ENCODE peak calls at places on chromosomes 1 and 21, in four cellular contexts. One of them, this sample, is unnamed.

GRCh38 chr1:34162852-34163766 is 1.9 kb downstream of the CSMD2 start:
- DNase-seq in HepG2: peak; percentile 32
- DNase-seq in WTC11: peak; percentile 84
- DNase-seq in K562: peak; percentile 49
- DNase-seq in this sample: peak; percentile 70

GRCh38 chr21:45945066-45945867 is 36.3 kb upstream of the COL6A1 start:
- DNase-seq in HepG2: no peak
- DNase-seq in WTC11: no peak
- DNase-seq in K562: no peak
- DNase-seq in this sample: no peak

GRCh38 chr1:201925301-201925567 is 21.1 kb downstream of the LMOD1 start:
- DNase-seq in HepG2: no peak
- DNase-seq in WTC11: no peak
- DNase-seq in K562: no peak
- DNase-seq in this sample: no peak

GRCh38 chr21:14453339-14453738 is 70.4 kb upstream of the HSPA13 start:
- DNase-seq in HepG2: no peak
- DNase-seq in WTC11: no peak
- DNase-seq in K562: no peak
- DNase-seq in this sample: no peak

GRCh38 chr1:39753132-39754025 is 14.7 kb downstream of the PPIE start:
- DNase-seq in HepG2: no peak
- DNase-seq in WTC11: no peak
- DNase-seq in K562: no peak
- DNase-seq in this sample: no peak

GRCh38 chr1:89465201-89465600 is 59.4 kb upstream of the LRRC8B start:
- DNase-seq in HepG2: no peak
- DNase-seq in WTC11: no peak
- DNase-seq in K562: no peak
- DNase-seq in this sample: no peak

GRCh38 chr21:25717491-25718139 is 17.1 kb downstream of the ATP5PF start:
- DNase-seq in HepG2: no peak
- DNase-seq in WTC11: no peak
- DNase-seq in K562: peak; percentile 67
- DNase-seq in this sample: no peak

GRCh38 chr1:93801471-93801870 is 77.5 kb downstream of the DNTTIP2 start:
- DNase-seq in HepG2: peak; percentile 86
- DNase-seq in WTC11: no peak
- DNase-seq in K562: no peak
- DNase-seq in this sample: no peak

GRCh38 chr1:78475888-78476610 is 14.7 kb upstream of the PTGFR start:
- DNase-seq in HepG2: peak; percentile 23
- DNase-seq in WTC11: no peak
- DNase-seq in K562: no peak
- DNase-seq in this sample: no peak

GRCh38 chr21:18369115-18369514 is 34.5 kb downstream of the TMPRSS15 start:
- DNase-seq in HepG2: peak; percentile 2
- DNase-seq in WTC11: no peak
- DNase-seq in K562: no peak
- DNase-seq in this sample: peak; percentile 14

GRCh38 chr21:45822429-45823099 is 159.0 kb upstream of the COL6A1 start:
- DNase-seq in HepG2: no peak
- DNase-seq in WTC11: no peak
- DNase-seq in K562: no peak
- DNase-seq in this sample: no peak

GRCh38 chr1:108831225-108831624 is 25.7 kb downstream of the AKNAD1 start:
- DNase-seq in HepG2: no peak
- DNase-seq in WTC11: no peak
- DNase-seq in K562: no peak
- DNase-seq in this sample: no peak

GRCh38 chr1:1616045-1616821 is 933 bp downstream of the MIB2 start:
- DNase-seq in HepG2: no peak
- DNase-seq in WTC11: peak; percentile 15
- DNase-seq in K562: peak; percentile 68
- DNase-seq in this sample: no peak

GRCh38 chr1:55559802-55560201 is 344.6 kb upstream of the USP24 start:
- DNase-seq in HepG2: no peak
- DNase-seq in WTC11: no peak
- DNase-seq in K562: no peak
- DNase-seq in this sample: no peak

GRCh38 chr1:247857069-247857985 is at the start of gene TRIM58:
- DNase-seq in HepG2: no peak
- DNase-seq in WTC11: peak; percentile 39
- DNase-seq in K562: peak; percentile 94
- DNase-seq in this sample: peak; percentile 50

GRCh38 chr1:5720936-5721335 is 271.3 kb downstream of the NPHP4 start:
- DNase-seq in HepG2: no peak
- DNase-seq in WTC11: no peak
- DNase-seq in K562: no peak
- DNase-seq in this sample: no peak

GRCh38 chr1:172449012-172449584 is 5.2 kb upstream of the PIGC start:
- DNase-seq in HepG2: peak; percentile 92
- DNase-seq in WTC11: no peak
- DNase-seq in K562: no peak
- DNase-seq in this sample: no peak

GRCh38 chr1:170321113-170321512 is 175.4 kb downstream of the NTMT2 start:
- DNase-seq in HepG2: no peak
- DNase-seq in WTC11: no peak
- DNase-seq in K562: no peak
- DNase-seq in this sample: no peak

GRCh38 chr21:44742418-44743153 is 31.2 kb upstream of the TSPEAR start:
- DNase-seq in HepG2: peak; percentile 30
- DNase-seq in WTC11: no peak
- DNase-seq in K562: no peak
- DNase-seq in this sample: no peak

GRCh38 chr1:209651148-209651547 is 1.1 kb downstream of the LAMB3 start:
- DNase-seq in HepG2: no peak
- DNase-seq in WTC11: no peak
- DNase-seq in K562: peak; percentile 80
- DNase-seq in this sample: peak; percentile 46

GRCh38 chr1:198638894-198639319 is at the start of gene PTPRC:
- DNase-seq in HepG2: no peak
- DNase-seq in WTC11: no peak
- DNase-seq in K562: no peak
- DNase-seq in this sample: no peak

GRCh38 chr1:176894450-176894849 is 270.1 kb downstream of the ASTN1 start:
- DNase-seq in HepG2: no peak
- DNase-seq in WTC11: no peak
- DNase-seq in K562: no peak
- DNase-seq in this sample: no peak

GRCh38 chr1:107817909-107818308 is 147.1 kb downstream of the VAV3 start:
- DNase-seq in HepG2: no peak
- DNase-seq in WTC11: no peak
- DNase-seq in K562: no peak
- DNase-seq in this sample: no peak

GRCh38 chr1:117735045-117735992 is 129.5 kb downstream of the TENT5C start:
- DNase-seq in HepG2: peak; percentile 10
- DNase-seq in WTC11: no peak
- DNase-seq in K562: peak; percentile 76
- DNase-seq in this sample: no peak

GRCh38 chr21:39218082-39218409 is 34.8 kb upstream of the PSMG1 start:
- DNase-seq in HepG2: no peak
- DNase-seq in WTC11: no peak
- DNase-seq in K562: no peak
- DNase-seq in this sample: no peak

GRCh38 chr1:21572735-21573277 is 63.6 kb downstream of the ALPL start:
- DNase-seq in HepG2: no peak
- DNase-seq in WTC11: no peak
- DNase-seq in K562: no peak
- DNase-seq in this sample: no peak

GRCh38 chr1:198879711-198880306 is 241.0 kb downstream of the PTPRC start:
- DNase-seq in HepG2: no peak
- DNase-seq in WTC11: no peak
- DNase-seq in K562: no peak
- DNase-seq in this sample: no peak

GRCh38 chr1:27161594-27161993 is 6.7 kb upstream of the SLC9A1 start:
- DNase-seq in HepG2: no peak
- DNase-seq in WTC11: no peak
- DNase-seq in K562: peak; percentile 4
- DNase-seq in this sample: peak; percentile 0

GRCh38 chr1:91803133-91803532 is 82.8 kb downstream of the TGFBR3 start:
- DNase-seq in HepG2: no peak
- DNase-seq in WTC11: no peak
- DNase-seq in K562: no peak
- DNase-seq in this sample: no peak

GRCh38 chr1:58618303-58618702 is 41.3 kb upstream of the TACSTD2 start:
- DNase-seq in HepG2: no peak
- DNase-seq in WTC11: no peak
- DNase-seq in K562: no peak
- DNase-seq in this sample: no peak

GRCh38 chr1:76744989-76745388 is 122.3 kb upstream of the ST6GALNAC5 start:
- DNase-seq in HepG2: no peak
- DNase-seq in WTC11: no peak
- DNase-seq in K562: no peak
- DNase-seq in this sample: no peak

DNA sequence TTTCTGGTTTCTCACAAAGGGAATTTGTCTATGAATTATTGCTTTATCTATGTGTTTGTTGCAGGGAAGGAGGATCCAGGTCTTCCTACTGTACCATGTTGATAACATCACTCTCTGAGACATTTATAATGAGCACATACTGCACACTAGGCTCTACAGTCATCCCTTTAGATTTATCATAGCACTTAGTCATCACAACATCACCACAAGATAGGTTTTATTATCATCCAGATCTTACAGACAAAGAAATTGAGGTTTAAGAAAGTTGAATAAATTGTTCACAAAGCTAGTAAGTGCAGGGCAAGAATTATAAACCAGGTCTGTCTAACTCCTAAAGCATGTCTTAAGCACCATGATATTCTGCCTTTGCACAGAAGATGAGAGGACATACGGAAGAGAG is 121.1 kb upstream of the ST6GALNAC5 start:
- DNase-seq in HepG2: no peak
- DNase-seq in WTC11: no peak
- DNase-seq in K562: no peak
- DNase-seq in this sample: no peak
- TF ChIP-seq ELF4 in HepG2: no peak
- TF ChIP-seq ELF4 in WTC11: no peak
- TF ChIP-seq ELF4 in K562: no peak
- TF ChIP-seq ELF4 in this sample: no peak

GRCh38 chr1:155075535-155075934 is 3.1 kb upstream of the EFNA3 start:
- DNase-seq in HepG2: no peak
- DNase-seq in WTC11: no peak
- DNase-seq in K562: no peak
- DNase-seq in this sample: no peak
- TF ChIP-seq ELF4 in HepG2: no peak
- TF ChIP-seq ELF4 in WTC11: no peak
- TF ChIP-seq ELF4 in K562: no peak
- TF ChIP-seq ELF4 in this sample: no peak

DNA sequence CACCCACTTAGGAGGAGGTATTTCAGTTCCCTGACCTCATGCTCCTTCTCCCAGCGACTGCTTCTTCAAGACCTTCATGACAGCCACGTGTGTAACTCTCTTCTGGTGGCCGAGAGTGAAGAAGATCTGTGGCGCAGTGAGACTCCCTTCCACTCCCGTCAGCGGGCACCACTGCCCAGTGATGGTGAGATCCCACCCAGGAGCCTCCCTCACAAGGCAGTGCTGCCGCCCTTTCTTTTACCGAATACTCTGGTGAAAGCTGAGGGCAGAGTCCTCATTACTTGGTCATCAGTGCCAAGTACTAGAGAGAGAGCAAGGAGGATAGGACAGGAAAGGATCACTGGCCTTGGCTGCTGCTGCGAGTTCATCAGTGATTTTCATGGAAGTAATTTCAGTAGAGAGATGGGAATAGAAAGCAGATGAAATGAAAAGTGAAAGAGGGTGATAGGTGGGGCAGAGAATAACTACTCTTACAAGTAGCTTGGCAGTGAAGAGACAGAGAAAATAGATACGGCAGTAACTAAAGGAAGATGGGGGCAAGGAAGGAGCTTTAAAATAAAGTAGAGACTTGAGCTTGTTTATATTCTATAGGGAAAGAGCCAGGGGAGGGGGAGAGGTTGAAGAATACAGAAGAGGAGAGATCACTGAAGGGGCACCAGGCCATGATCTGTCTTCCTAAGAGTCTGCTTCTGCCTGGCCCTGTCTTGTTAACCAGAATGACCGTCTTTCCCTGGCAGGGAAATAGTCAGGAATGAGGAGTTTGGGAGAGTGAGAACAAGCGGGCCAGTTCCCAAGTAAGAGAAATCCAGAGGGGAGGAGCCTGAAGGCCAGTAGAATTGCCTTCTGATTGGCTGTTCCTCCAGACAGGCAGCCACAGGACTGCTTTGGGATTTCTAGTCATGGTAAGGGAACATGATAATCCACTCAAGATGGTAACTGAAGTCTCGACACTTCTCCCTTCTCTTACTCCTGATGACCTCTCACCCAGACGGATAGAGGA is 18.3 kb downstream of the HYI start:
- DNase-seq in HepG2: no peak
- DNase-seq in WTC11: peak; percentile 10
- DNase-seq in K562: peak; percentile 29
- DNase-seq in this sample: no peak
- TF ChIP-seq ELF4 in HepG2: no peak
- TF ChIP-seq ELF4 in WTC11: no peak
- TF ChIP-seq ELF4 in K562: no peak
- TF ChIP-seq ELF4 in this sample: no peak

DNA sequence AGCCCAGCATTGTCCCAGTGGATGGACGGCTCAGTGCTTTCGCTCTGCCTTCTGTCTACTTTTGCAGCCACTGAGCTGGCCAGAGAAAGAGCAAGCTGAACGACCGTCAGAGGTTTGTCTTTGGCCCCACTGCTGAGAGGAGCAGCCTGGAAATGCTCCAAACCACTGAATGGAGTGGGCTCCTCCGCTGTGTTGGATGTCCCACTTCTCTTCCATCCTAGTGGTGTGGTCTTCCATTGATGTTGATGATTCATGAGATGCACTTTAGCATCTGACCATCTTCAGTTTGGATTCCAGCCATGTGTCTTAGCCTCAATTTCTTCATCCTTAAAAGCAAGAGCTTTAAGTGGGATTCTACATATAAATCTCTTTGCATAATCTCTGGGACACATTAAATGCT is 277.0 kb downstream of the SIPA1L2 start:
- DNase-seq in HepG2: no peak
- DNase-seq in WTC11: no peak
- DNase-seq in K562: no peak
- DNase-seq in this sample: no peak
- TF ChIP-seq ELF4 in HepG2: no peak
- TF ChIP-seq ELF4 in WTC11: no peak
- TF ChIP-seq ELF4 in K562: no peak
- TF ChIP-seq ELF4 in this sample: no peak

GRCh38 chr1:179937668-179938259 is 16.8 kb upstream of the CEP350 start:
- DNase-seq in HepG2: no peak
- DNase-seq in WTC11: no peak
- DNase-seq in K562: no peak
- DNase-seq in this sample: no peak
- TF ChIP-seq ELF4 in HepG2: no peak
- TF ChIP-seq ELF4 in WTC11: no peak
- TF ChIP-seq ELF4 in K562: no peak
- TF ChIP-seq ELF4 in this sample: no peak

DNA sequence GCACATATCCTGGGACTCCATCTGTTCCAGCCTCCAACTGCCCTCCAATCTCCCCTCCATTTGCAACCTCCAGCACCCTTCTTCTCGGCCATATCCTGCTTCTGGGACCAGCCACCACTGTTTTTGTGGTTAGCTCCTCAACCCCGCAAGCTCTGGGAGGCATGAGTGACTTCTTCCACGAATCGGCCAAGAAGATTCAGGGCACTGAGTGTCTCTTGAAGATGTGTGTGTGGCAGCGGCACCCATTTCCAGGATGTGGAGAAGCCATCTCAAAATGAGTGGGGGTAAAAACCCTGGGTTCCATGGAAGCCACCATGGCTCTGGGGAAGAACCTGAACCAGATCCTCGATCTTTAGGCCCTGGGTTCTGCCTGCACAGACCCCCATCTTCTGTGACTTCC is 194.6 kb downstream of the SLC45A1 start:
- DNase-seq in HepG2: no peak
- DNase-seq in WTC11: no peak
- DNase-seq in K562: no peak
- DNase-seq in this sample: no peak
- TF ChIP-seq ELF4 in HepG2: no peak
- TF ChIP-seq ELF4 in WTC11: no peak
- TF ChIP-seq ELF4 in K562: no peak
- TF ChIP-seq ELF4 in this sample: no peak